ENCODE peak calls at places on chromosomes 7 and 10, in five cellular contexts. N, V, W, L and X are unnamed samples. For H3K4me1, the result is how much of the 10 kb centered on the place peaks cover.

GRCh38 chr10:6269953-6270867 is 67.5 kb downstream of the PFKFB3 start:
- DNase-seq in N (no peak), V (no peak), W (no peak), L (no peak), X (no peak)

GRCh38 chr10:9819756-9820494 is 1197.7 kb upstream of the CELF2 start:
- DNase-seq in N (no peak), V (no peak), W (no peak), L (no peak), X (no peak)

GRCh38 chr7:16918288-16918895 is 36.6 kb upstream of the AGR3 start:
- DNase-seq in N (no peak), V (peak), W (no peak), L (no peak), X (peak)

GRCh38 chr7:22001345-22002004 is 55.8 kb upstream of the CDCA7L start:
- DNase-seq in N (no peak), V (peak), W (no peak), L (no peak), X (peak)

GRCh38 chr7:18515067-18515466 is 19.5 kb downstream of the HDAC9 start:
- DNase-seq in N (no peak), V (no peak), W (no peak), L (no peak), X (no peak)

GRCh38 chr10:31749293-31749692 is 179.3 kb downstream of the ARHGAP12 start:
- DNase-seq in N (no peak), V (no peak), W (no peak), L (peak), X (no peak)

GRCh38 chr7:43467406-43467805 is 115.5 kb upstream of the STK17A start:
- DNase-seq in N (no peak), V (no peak), W (no peak), L (no peak), X (no peak)

GRCh38 chr7:140771826-140772225 is 75.3 kb downstream of the NDUFB2 start:
- DNase-seq in N (no peak), V (no peak), W (no peak), L (no peak), X (no peak)

GRCh38 chr10:113100299-113100680 is 150.2 kb downstream of the TCF7L2 start:
- DNase-seq in N (no peak), V (no peak), W (no peak), L (no peak), X (no peak)
- H3K4me1 ChIP-seq in N (under half), V (under half), W (under half), L (under half), X (half or more)

GRCh38 chr10:78313636-78314035 is 280.0 kb downstream of the RPS24 start:
- DNase-seq in N (no peak), V (no peak), W (no peak), L (no peak), X (no peak)

GRCh38 chr10:78310481-78311080 is 276.9 kb downstream of the RPS24 start:
- DNase-seq in N (no peak), V (no peak), W (no peak), L (no peak), X (no peak)

GRCh38 chr10:78312197-78313046 is 278.8 kb downstream of the RPS24 start:
- DNase-seq in N (no peak), V (no peak), W (no peak), L (no peak), X (no peak)

GRCh38 chr10:78314651-78315050 is 281.0 kb downstream of the RPS24 start:
- DNase-seq in N (no peak), V (no peak), W (no peak), L (no peak), X (no peak)

GRCh38 chr10:78313047-78313381 is 279.4 kb downstream of the RPS24 start:
- DNase-seq in N (no peak), V (no peak), W (no peak), L (no peak), X (no peak)
- H3K4me1 ChIP-seq in N (under half), V (under half), W (under half), L (under half), X (under half)

DNA sequence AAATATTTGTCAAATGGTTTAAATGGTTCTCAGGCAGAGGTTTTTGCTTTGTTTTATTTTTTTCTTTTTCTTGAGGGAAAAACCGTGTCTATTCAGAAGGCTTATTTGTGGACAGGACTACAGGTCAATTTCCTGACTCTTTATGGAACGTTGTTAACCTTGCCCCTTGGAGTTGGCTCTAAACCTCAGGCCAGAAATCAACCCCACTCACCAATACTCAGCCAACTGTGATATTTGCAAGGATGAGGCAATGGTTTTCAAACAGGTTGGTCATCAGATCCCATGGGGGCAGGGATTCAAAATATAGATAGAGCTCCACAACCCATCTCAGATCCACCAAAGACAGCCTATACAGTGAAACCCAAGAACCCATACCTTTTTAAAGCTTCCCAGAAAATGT is 10.2 kb downstream of the PDLIM1 start:
- DNase-seq in N (no peak), V (no peak), W (no peak), L (no peak), X (no peak)
- H3K4me1 ChIP-seq in N (half or more), V (half or more), W (under half), L (under half), X (half or more)

GRCh38 chr10:95499482-95499989 is 61.6 kb downstream of the SORBS1 start:
- DNase-seq in N (no peak), V (no peak), W (no peak), L (no peak), X (no peak)
- H3K4me1 ChIP-seq in N (under half), V (under half), W (under half), L (under half), X (half or more)

DNA sequence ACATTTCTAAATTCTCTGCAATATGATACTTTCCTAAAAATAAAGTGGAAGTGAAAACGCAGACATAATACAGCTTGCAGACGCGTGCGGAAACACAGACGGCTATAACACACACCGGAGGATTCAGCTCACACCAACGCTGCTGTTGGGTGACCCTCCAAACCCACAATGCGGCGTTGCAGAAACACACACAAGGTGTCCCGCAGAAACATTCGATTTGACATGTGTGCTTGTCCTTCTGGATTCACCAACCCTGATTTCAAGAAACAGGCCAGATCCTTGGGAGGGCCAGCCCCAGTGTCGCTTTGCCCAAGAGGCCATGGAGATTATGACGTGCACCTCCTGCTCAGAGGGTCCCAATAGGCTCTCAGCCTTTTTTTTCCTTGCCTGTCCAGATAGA is 136.7 kb upstream of the TCERG1L start:
- DNase-seq in N (no peak), V (no peak), W (no peak), L (no peak), X (no peak)
- H3K4me1 ChIP-seq in N (under half), V (under half), W (under half), L (under half), X (under half)

GRCh38 chr7:104981671-104982036 is 32.4 kb upstream of the KMT2E start:
- DNase-seq in N (no peak), V (no peak), W (no peak), L (no peak), X (no peak)

GRCh38 chr7:104980969-104981670 is 32.9 kb upstream of the KMT2E start:
- DNase-seq in N (no peak), V (peak), W (no peak), L (no peak), X (no peak)

GRCh38 chr7:104979167-104979841 is 34.7 kb upstream of the KMT2E start:
- DNase-seq in N (no peak), V (no peak), W (no peak), L (no peak), X (no peak)

GRCh38 chr7:104982308-104982755 is 31.7 kb upstream of the KMT2E start:
- DNase-seq in N (no peak), V (no peak), W (no peak), L (no peak), X (no peak)

GRCh38 chr7:104980440-104980839 is 33.6 kb upstream of the KMT2E start:
- DNase-seq in N (no peak), V (no peak), W (no peak), L (no peak), X (no peak)
- H3K4me1 ChIP-seq in N (under half), V (under half), W (under half), L (under half), X (half or more)

GRCh38 chr7:129013048-129013721 is 41.7 kb downstream of the TNPO3 start:
- DNase-seq in N (no peak), V (no peak), W (no peak), L (no peak), X (no peak)

GRCh38 chr7:129009437-129009836 is 45.5 kb downstream of the TNPO3 start:
- DNase-seq in N (no peak), V (no peak), W (no peak), L (no peak), X (no peak)

GRCh38 chr7:129012641-129013040 is 42.3 kb downstream of the TNPO3 start:
- DNase-seq in N (no peak), V (no peak), W (no peak), L (no peak), X (no peak)

GRCh38 chr7:129008645-129009414 is 46.1 kb downstream of the TNPO3 start:
- DNase-seq in N (no peak), V (no peak), W (no peak), L (no peak), X (no peak)

DNA sequence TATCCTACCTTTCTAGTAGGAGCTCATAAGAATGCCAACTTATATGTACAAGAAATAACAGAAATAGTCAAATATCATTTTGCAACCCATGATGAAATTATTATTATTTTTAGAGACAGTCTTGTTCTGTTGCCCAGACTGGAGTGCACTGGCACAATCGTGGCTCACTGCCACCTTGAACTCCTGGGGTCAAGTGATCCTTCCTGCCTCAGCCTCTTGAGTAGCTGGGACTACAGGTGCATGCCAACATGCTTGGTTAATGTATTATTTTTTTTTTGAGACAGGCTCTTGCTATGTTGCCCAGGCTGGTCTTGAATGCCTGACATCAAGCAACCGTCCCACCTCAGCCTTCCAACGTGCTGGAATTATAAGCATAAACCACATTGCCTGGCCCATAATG is 44.8 kb downstream of the TNPO3 start:
- DNase-seq in N (no peak), V (no peak), W (no peak), L (no peak), X (no peak)
- H3K4me1 ChIP-seq in N (under half), V (under half), W (under half), L (under half), X (under half)

DNA sequence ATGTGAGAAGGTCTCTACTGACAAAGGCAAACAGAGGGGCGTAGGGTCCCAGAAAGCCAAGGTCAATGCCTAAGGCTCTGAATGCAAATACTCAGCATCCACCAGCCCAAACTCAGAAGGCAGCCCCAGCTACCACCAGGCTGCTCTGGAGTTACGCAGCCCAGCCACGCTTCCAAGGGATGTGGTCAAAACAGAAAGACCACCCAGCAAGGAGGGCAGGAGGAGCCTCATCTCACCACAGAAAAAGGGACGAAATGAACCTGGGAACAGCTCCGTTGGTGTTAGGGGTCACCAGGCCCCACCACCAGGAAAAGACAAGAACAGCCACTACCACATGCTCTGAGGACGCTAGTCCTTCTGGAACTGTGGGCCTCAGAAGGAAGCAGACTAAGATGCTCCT is 65.1 kb downstream of the CTBP2 start:
- DNase-seq in N (no peak), V (no peak), W (no peak), L (peak), X (no peak)
- H3K4me1 ChIP-seq in N (under half), V (under half), W (under half), L (under half), X (under half)

GRCh38 chr10:133259603-133259992 is 17.1 kb downstream of the ADAM8 start:
- DNase-seq in N (no peak), V (no peak), W (no peak), L (no peak), X (no peak)
- H3K4me1 ChIP-seq in N (under half), V (under half), W (half or more), L (under half), X (under half)

GRCh38 chr7:151495360-151495759 is 24.3 kb downstream of the RHEB start:
- DNase-seq in N (no peak), V (no peak), W (no peak), L (no peak), X (no peak)

GRCh38 chr7:151498495-151498894 is 21.2 kb downstream of the RHEB start:
- DNase-seq in N (no peak), V (no peak), W (no peak), L (no peak), X (no peak)

GRCh38 chr7:151501676-151502075 is 18.0 kb downstream of the RHEB start:
- DNase-seq in N (no peak), V (no peak), W (no peak), L (no peak), X (no peak)

GRCh38 chr7:151494569-151495284 is 25.0 kb downstream of the RHEB start:
- DNase-seq in N (no peak), V (no peak), W (no peak), L (no peak), X (no peak)

GRCh38 chr7:151497306-151497871 is 22.3 kb downstream of the RHEB start:
- DNase-seq in N (no peak), V (no peak), W (no peak), L (no peak), X (no peak)
- H3K4me1 ChIP-seq in N (under half), V (half or more), W (under half), L (under half), X (half or more)